ENCODE peak calls at places on chromosomes 13 and 19, in eight cellular contexts. L, M, A, I, W, F, C and G are unnamed samples.

GRCh38 chr13:48939728-48940127 is 36.0 kb upstream of the FNDC3A start:
- ATAC-seq in W (no peak), L (no peak), F (no peak), I (no peak), M (no peak), C (no peak), A (no peak), G (no peak)

GRCh38 chr13:47929156-47929555 is 71.9 kb downstream of the SUCLA2 start:
- ATAC-seq in F (no peak), A (no peak), M (no peak), L (no peak), I (no peak), C (no peak), W (no peak), G (no peak)

GRCh38 chr19:48685583-48685982 is 10.2 kb upstream of the FUT2 start:
- ATAC-seq in A (peak), I (no peak), W (no peak), L (no peak), F (peak), C (no peak), M (no peak), G (no peak)

GRCh38 chr13:94346261-94347019 is 133.0 kb downstream of the DCT start:
- ATAC-seq in L (no peak), A (no peak), F (no peak), C (no peak), I (no peak), W (no peak), M (no peak), G (no peak)

GRCh38 chr13:36370108-36370429 is 23.9 kb upstream of the SPART start:
- ATAC-seq in F (no peak), C (no peak), I (no peak), W (no peak), M (no peak), L (no peak), A (no peak), G (no peak)

GRCh38 chr13:22461854-22462565 is 718.8 kb upstream of the SGCG start:
- ATAC-seq in L (no peak), F (no peak), I (peak), A (no peak), C (no peak), M (no peak), W (peak), G (peak)

GRCh38 chr13:22017226-22017625 is 346.4 kb downstream of the FGF9 start:
- ATAC-seq in W (peak), I (no peak), C (no peak), F (no peak), L (peak), M (no peak), A (no peak), G (no peak)

GRCh38 chr19:43895727-43896126 is 39.4 kb downstream of the ZNF45 start:
- ATAC-seq in I (no peak), C (no peak), W (no peak), A (no peak), M (no peak), F (no peak), L (no peak), G (no peak)

GRCh38 chr19:1567116-1567847 is 843 bp downstream of the MEX3D start:
- ATAC-seq in M (no peak), C (peak), W (peak), F (peak), I (no peak), A (peak), L (peak), G (peak)

GRCh38 chr19:16619456-16619855 is 8.5 kb downstream of the MED26 start:
- ATAC-seq in I (peak), L (peak), A (no peak), W (peak), F (no peak), M (no peak), C (peak), G (no peak)

GRCh38 chr19:4449022-4449825 is 8.4 kb downstream of the UBXN6 start:
- ATAC-seq in L (peak), A (peak), F (no peak), I (peak), W (no peak), M (no peak), C (peak), G (peak)

GRCh38 chr13:74270018-74270417 is 135.8 kb upstream of the KLF12 start:
- ATAC-seq in L (no peak), F (no peak), I (no peak), C (no peak), M (no peak), W (no peak), A (no peak), G (no peak)

GRCh38 chr13:22454586-22454985 is 726.2 kb upstream of the SGCG start:
- ATAC-seq in A (no peak), C (no peak), F (no peak), W (no peak), L (no peak), I (no peak), M (no peak), G (no peak)

GRCh38 chr19:33904681-33905080 is 108.0 kb downstream of the KCTD15 start:
- ATAC-seq in M (no peak), C (peak), L (no peak), A (peak), W (no peak), F (no peak), I (no peak), G (no peak)

GRCh38 chr13:27854606-27855005 is 62.3 kb downstream of the GSX1 start:
- ATAC-seq in M (no peak), F (no peak), C (no peak), A (no peak), L (no peak), I (no peak), W (no peak), G (no peak)

GRCh38 chr13:114320065-114320464 is 5.8 kb downstream of the CHAMP1 start:
- ATAC-seq in M (no peak), F (peak), L (peak), W (no peak), I (peak), C (no peak), A (no peak), G (no peak)

GRCh38 chr13:52345631-52346251 is 60.2 kb downstream of the THSD1 start:
- ATAC-seq in F (no peak), A (no peak), C (no peak), M (no peak), W (no peak), L (no peak), I (no peak), G (no peak)

GRCh38 chr13:103531278-103531677 is 465.1 kb upstream of the SLC10A2 start:
- ATAC-seq in L (peak), A (no peak), C (no peak), I (no peak), F (no peak), M (no peak), W (no peak), G (no peak)

DNA sequence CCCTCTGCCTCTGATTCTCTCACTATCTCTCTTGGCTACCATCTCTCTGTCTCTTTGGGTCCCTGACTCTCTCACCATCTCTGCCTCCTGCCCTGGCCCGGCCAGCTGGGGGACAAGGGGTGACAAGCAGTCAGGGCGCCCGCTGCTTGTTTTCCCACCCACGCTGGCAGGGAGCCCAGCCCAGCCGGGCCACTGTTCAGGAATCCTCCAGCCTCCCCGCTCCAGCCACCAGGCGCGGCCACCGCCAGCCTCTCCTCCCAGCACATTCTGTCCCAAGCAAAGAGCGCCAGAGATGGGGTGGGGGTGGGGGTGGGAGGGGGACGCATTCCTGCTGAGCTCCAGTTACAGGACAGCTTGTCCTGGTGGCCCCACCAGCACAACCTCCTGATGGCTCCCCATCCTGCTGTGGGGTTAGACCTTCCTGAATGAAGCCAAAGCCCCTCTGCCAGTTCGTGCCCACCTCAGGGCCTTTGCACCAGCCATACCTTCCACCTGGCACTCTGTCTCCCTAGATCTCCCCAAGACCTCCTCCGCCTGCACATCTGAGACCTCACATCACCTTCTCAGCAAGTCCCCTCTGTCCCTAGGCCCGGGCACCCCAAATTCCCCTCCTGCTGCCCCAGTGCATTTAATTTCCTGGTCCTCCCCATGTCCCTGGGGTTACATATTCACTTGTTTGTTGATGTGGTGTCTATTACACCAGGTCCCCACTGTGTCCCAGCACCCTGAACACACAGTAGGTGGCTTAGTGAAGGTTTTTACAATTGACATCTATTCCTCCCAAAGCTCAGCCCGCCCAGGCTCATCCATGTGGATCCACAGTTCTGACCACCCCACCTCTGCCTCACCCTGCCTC is 12.5 kb downstream of the ARRDC2 start:
- ATAC-seq in M (peak), L (peak), I (peak), C (peak), F (no peak), A (peak), W (peak), G (peak)
- TF ChIP-seq POLR2A in M (no peak), L (no peak), I (no peak), C (peak), F (no peak), A (no peak), W (peak), G (no peak)

DNA sequence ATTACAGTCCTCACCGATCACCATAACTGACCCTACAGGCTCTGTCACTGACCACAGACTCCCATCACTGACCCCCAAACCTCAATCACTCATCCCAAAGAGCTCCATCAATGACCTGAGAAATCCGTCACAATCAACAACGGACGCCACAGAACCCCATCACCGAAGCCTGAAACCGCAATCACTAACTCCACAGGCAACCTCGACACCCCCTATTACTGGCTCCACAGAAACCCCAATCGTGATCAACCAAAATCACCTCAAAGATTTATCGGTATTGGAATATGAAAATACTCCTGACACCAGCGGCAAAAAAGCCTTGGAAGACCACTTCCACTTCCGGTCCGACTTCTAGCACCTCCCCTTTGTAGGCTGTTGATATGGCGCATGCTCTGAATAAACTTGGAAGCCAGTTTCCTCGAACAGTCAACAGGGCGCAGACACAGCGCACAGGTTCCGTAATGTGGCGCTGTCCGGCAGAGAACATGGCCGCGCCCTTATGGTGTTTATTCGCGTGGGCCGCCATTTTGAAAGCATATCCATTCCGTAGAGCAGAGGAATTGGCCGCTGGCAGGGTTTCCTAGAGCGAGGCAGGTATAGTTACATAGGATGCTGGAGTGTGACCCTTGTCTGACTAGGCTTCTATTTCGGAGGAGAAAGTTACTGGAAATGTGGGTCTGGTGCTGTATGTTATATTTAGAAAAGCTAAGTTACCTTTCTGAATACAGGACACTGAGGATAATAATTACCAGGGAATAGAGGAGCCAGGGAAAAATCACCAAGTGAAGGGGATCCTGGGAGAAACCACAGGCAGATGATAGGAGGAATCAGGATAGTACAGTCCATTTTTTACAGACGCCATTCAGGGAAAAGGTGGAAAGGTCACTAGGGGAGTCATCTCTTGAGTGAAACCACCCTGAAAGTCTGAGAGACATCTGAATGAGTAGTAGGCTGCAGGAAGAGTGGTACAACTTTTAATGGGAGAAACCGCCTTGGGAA is at the start of gene ZNF585A:
- ATAC-seq in I (peak), W (peak), A (peak), L (peak), F (peak), C (peak), M (peak), G (peak)
- TF ChIP-seq POLR2A in I (no peak), W (no peak), A (peak), L (no peak), F (peak), C (peak), M (no peak), G (no peak)

DNA sequence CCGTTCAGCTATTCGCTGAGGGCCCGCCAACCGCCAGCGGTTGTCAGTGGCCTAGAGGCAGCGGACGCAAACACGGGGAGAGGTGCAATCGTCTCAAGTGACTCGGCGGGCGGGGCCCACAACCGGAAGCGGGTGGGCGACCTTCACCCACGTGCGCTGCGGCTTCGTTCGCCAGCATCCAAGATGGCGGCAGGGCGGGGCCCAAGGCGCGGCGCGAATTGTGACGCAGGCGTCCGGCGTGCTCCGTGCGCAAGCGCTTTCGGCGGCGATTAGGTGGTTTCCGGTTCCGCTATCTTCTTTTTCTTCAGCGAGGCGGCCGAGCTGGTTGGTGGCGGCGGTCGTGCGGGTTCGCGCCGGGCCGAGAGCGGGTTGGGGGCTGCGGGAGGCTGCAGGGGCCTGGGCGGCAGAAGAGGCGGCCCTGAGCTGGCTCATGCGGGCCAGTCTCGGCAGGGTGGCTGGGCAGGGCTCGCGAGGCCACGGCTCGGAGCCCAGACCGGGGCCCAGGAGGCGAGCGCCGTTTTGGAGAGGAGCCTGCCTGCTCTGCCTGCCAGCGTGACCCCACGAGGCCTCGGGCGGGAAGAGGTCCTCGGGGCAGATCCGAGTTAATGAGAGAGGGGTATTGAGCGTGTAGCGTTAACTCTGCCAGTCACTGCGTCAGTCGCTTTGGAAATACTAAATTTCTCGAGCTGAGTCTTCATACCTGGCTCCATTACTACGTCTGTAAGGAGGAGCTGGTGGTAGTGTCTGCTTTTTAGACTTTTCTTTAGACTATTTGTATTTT is at the start of gene UBA52:
- ATAC-seq in C (peak), I (peak), A (peak), F (peak), W (peak), L (peak), M (peak), G (peak)
- TF ChIP-seq POLR2A in C (peak), I (peak), A (peak), F (peak), W (peak), L (peak), M (peak), G (peak)

GRCh38 chr19:55094456-55095259 is 19.0 kb downstream of the EPS8L1 start:
- ATAC-seq in A (no peak), W (no peak), C (no peak), M (peak), F (no peak), L (no peak), I (no peak), G (no peak)
- TF ChIP-seq POLR2A in A (no peak), W (no peak), C (no peak), M (no peak), F (no peak), L (no peak), I (no peak), G (no peak)

GRCh38 chr19:47380559-47380958 is 31.4 kb downstream of the DHX34 start:
- ATAC-seq in A (no peak), W (no peak), L (no peak), C (no peak), F (no peak), M (no peak), I (no peak), G (no peak)

GRCh38 chr19:47379398-47379938 is 30.4 kb downstream of the DHX34 start:
- ATAC-seq in A (no peak), I (no peak), W (no peak), C (no peak), M (no peak), F (no peak), L (no peak), G (no peak)

GRCh38 chr19:47378246-47378645 is 29.1 kb downstream of the DHX34 start:
- ATAC-seq in L (no peak), F (no peak), W (no peak), C (no peak), I (no peak), A (no peak), M (no peak), G (no peak)

GRCh38 chr19:47381653-47382279 is 32.7 kb downstream of the DHX34 start:
- ATAC-seq in A (no peak), W (peak), F (no peak), I (no peak), L (peak), C (no peak), M (no peak), G (no peak)

DNA sequence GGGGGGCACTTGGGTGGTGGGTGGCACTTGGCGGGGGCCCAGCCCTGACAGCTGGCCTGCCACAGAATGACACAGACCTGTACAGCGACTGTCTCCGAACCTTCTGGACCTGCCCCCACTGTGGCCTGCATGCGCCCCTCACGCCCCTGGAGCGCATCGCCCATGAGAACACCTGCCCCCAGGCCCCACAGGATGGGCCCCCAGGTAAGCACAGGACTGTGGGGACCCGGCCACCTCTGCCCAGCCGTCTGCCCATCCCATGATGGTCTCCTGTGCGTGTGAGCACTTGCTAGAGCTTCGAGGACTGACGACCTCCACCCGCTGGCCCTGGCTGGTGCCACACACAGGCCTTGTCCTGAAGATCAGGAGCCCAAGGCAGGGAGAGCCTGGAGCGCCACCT is 32.0 kb downstream of the DHX34 start:
- ATAC-seq in W (no peak), A (no peak), F (no peak), M (peak), L (no peak), I (no peak), C (no peak), G (no peak)
- TF ChIP-seq POLR2A in W (no peak), A (no peak), F (no peak), M (no peak), L (no peak), I (no peak), C (no peak), G (no peak)

GRCh38 chr19:35030257-35031071 is at the start of gene SCN1B:
- ATAC-seq in M (peak), I (peak), F (peak), W (peak), L (peak), A (peak), C (peak), G (peak)
- TF ChIP-seq POLR2A in M (no peak), I (no peak), F (no peak), W (no peak), L (peak), A (no peak), C (no peak), G (peak)

DNA sequence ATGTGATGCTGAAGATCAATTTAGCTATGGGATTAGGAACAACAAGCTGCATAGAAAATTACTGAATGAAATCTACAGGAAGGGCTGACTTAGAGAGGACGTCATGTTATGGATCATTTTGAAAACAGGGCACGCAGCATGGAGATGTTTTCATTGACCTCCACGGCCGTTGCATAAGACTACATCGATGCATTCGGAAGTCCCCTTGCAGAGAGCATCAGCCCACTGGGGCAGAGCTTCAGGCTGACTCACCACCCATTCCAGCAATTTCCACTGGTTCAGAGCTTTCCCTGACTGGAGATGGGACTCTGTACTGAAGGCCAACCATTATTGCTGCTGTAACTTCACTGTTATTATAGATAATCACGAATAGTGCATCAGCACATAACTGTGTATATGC is 305.3 kb downstream of the IRS2 start:
- ATAC-seq in W (no peak), L (no peak), M (no peak), A (no peak), C (no peak), F (no peak), I (no peak), G (no peak)
- TF ChIP-seq POLR2A in W (no peak), L (no peak), M (no peak), A (no peak), C (no peak), F (no peak), I (no peak), G (no peak)

GRCh38 chr19:54137913-54138776 is 583 bp downstream of the CNOT3 start:
- ATAC-seq in I (no peak), M (no peak), F (no peak), W (no peak), C (no peak), L (no peak), A (no peak), G (no peak)

GRCh38 chr19:54137114-54137912 is at the start of gene CNOT3:
- ATAC-seq in F (peak), L (peak), I (peak), C (peak), A (peak), M (peak), W (peak), G (peak)

GRCh38 chr19:54138777-54139256 is 1.3 kb downstream of the CNOT3 start:
- ATAC-seq in I (no peak), M (no peak), L (no peak), F (no peak), C (no peak), W (no peak), A (no peak), G (no peak)

GRCh38 chr19:54136086-54136863 is 1.3 kb upstream of the CNOT3 start:
- ATAC-seq in C (no peak), I (no peak), F (no peak), L (no peak), M (peak), A (peak), W (no peak), G (no peak)

DNA sequence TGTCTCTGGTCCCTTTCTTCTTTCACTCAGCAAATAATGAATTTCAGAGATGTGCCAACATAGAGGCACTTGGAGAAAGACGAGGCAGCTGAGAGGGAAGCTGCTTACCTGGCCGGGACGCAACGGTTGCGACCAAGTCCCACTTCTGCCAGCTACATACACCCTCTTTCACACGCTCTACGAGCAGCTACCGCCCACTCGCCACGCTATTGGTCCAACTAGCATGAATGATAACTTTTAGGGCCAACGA is 773 bp upstream of the CNOT3 start:
- ATAC-seq in M (peak), I (no peak), F (no peak), C (no peak), W (no peak), L (no peak), A (peak), G (no peak)
- TF ChIP-seq POLR2A in M (peak), I (no peak), F (peak), C (peak), W (no peak), L (peak), A (peak), G (no peak)